ENCODE peak calls at places on chromosomes 13 and 19, in nine cellular contexts. One of them, this sample, is unnamed.

GRCh38 chr13:65497265-65497664 is 1732.9 kb downstream of the PCDH9 start:
- DNase-seq in mucosa of gallbladder: no peak
- DNase-seq in GM12892: no peak
- DNase-seq in activated naive CD4-positive, alpha-beta T cell: no peak
- DNase-seq in stimulated activated CD8-positive, alpha-beta memory T cell treated with anti-CD3 and anti-CD28 coated beads, Interleukin-12 subunit alpha, Interleukin-12 subunit beta, amount 100 ng/mL, for 4 hours: no peak
- DNase-seq in stimulated activated CD4-positive, alpha-beta T cell treated with anti-CD3 and anti-CD28 coated beads, Interleukin-1b, Interleukin-23, amount 100 ng/mL, for 4 hours: no peak
- DNase-seq in NCI-H774: no peak
- DNase-seq in activated CD8-positive, alpha-beta memory T cell treated with anti-CD3 and anti-CD28 coated beads, Interleukin-2, amount 50 U/mL, for 4 hours: no peak
- DNase-seq in iPS-NIHi11: peak; percentile 6
- DNase-seq in this sample: no peak

GRCh38 chr19:17333611-17334413 is 843 bp downstream of the ANO8 start:
- DNase-seq in mucosa of gallbladder: peak; percentile 88
- DNase-seq in GM12892: peak; percentile 74
- DNase-seq in activated naive CD4-positive, alpha-beta T cell: peak; percentile 29
- DNase-seq in stimulated activated CD8-positive, alpha-beta memory T cell treated with anti-CD3 and anti-CD28 coated beads, Interleukin-12 subunit alpha, Interleukin-12 subunit beta, amount 100 ng/mL, for 4 hours: peak; percentile 60
- DNase-seq in stimulated activated CD4-positive, alpha-beta T cell treated with anti-CD3 and anti-CD28 coated beads, Interleukin-1b, Interleukin-23, amount 100 ng/mL, for 4 hours: peak; percentile 62
- DNase-seq in NCI-H774: no peak
- DNase-seq in activated CD8-positive, alpha-beta memory T cell treated with anti-CD3 and anti-CD28 coated beads, Interleukin-2, amount 50 U/mL, for 4 hours: peak; percentile 78
- DNase-seq in iPS-NIHi11: no peak
- DNase-seq in this sample: no peak

GRCh38 chr13:87057807-87058520 is 613.2 kb upstream of the SLITRK5 start:
- DNase-seq in mucosa of gallbladder: no peak
- DNase-seq in GM12892: no peak
- DNase-seq in activated naive CD4-positive, alpha-beta T cell: no peak
- DNase-seq in stimulated activated CD8-positive, alpha-beta memory T cell treated with anti-CD3 and anti-CD28 coated beads, Interleukin-12 subunit alpha, Interleukin-12 subunit beta, amount 100 ng/mL, for 4 hours: no peak
- DNase-seq in stimulated activated CD4-positive, alpha-beta T cell treated with anti-CD3 and anti-CD28 coated beads, Interleukin-1b, Interleukin-23, amount 100 ng/mL, for 4 hours: no peak
- DNase-seq in NCI-H774: no peak
- DNase-seq in activated CD8-positive, alpha-beta memory T cell treated with anti-CD3 and anti-CD28 coated beads, Interleukin-2, amount 50 U/mL, for 4 hours: no peak
- DNase-seq in iPS-NIHi11: no peak
- DNase-seq in this sample: no peak

GRCh38 chr19:2289714-2290435 is 7.9 kb upstream of the PEAK3 start:
- DNase-seq in mucosa of gallbladder: no peak
- DNase-seq in GM12892: peak; percentile 77
- DNase-seq in activated naive CD4-positive, alpha-beta T cell: no peak
- DNase-seq in stimulated activated CD8-positive, alpha-beta memory T cell treated with anti-CD3 and anti-CD28 coated beads, Interleukin-12 subunit alpha, Interleukin-12 subunit beta, amount 100 ng/mL, for 4 hours: no peak
- DNase-seq in stimulated activated CD4-positive, alpha-beta T cell treated with anti-CD3 and anti-CD28 coated beads, Interleukin-1b, Interleukin-23, amount 100 ng/mL, for 4 hours: no peak
- DNase-seq in NCI-H774: no peak
- DNase-seq in activated CD8-positive, alpha-beta memory T cell treated with anti-CD3 and anti-CD28 coated beads, Interleukin-2, amount 50 U/mL, for 4 hours: no peak
- DNase-seq in iPS-NIHi11: no peak
- DNase-seq in this sample: no peak

GRCh38 chr19:58374200-58374599 is 6.6 kb downstream of the ZNF837 start:
- DNase-seq in mucosa of gallbladder: no peak
- DNase-seq in GM12892: no peak
- DNase-seq in activated naive CD4-positive, alpha-beta T cell: no peak
- DNase-seq in stimulated activated CD8-positive, alpha-beta memory T cell treated with anti-CD3 and anti-CD28 coated beads, Interleukin-12 subunit alpha, Interleukin-12 subunit beta, amount 100 ng/mL, for 4 hours: no peak
- DNase-seq in stimulated activated CD4-positive, alpha-beta T cell treated with anti-CD3 and anti-CD28 coated beads, Interleukin-1b, Interleukin-23, amount 100 ng/mL, for 4 hours: no peak
- DNase-seq in NCI-H774: no peak
- DNase-seq in activated CD8-positive, alpha-beta memory T cell treated with anti-CD3 and anti-CD28 coated beads, Interleukin-2, amount 50 U/mL, for 4 hours: no peak
- DNase-seq in iPS-NIHi11: no peak
- DNase-seq in this sample: no peak

GRCh38 chr19:48480476-48481190 is 11.5 kb downstream of the CYTH2 start:
- DNase-seq in mucosa of gallbladder: no peak
- DNase-seq in GM12892: no peak
- DNase-seq in activated naive CD4-positive, alpha-beta T cell: no peak
- DNase-seq in stimulated activated CD8-positive, alpha-beta memory T cell treated with anti-CD3 and anti-CD28 coated beads, Interleukin-12 subunit alpha, Interleukin-12 subunit beta, amount 100 ng/mL, for 4 hours: no peak
- DNase-seq in stimulated activated CD4-positive, alpha-beta T cell treated with anti-CD3 and anti-CD28 coated beads, Interleukin-1b, Interleukin-23, amount 100 ng/mL, for 4 hours: peak; percentile 30
- DNase-seq in NCI-H774: no peak
- DNase-seq in activated CD8-positive, alpha-beta memory T cell treated with anti-CD3 and anti-CD28 coated beads, Interleukin-2, amount 50 U/mL, for 4 hours: peak; percentile 50
- DNase-seq in iPS-NIHi11: no peak
- DNase-seq in this sample: no peak

GRCh38 chr19:34150558-34150957 is 21.7 kb upstream of the LSM14A start:
- DNase-seq in mucosa of gallbladder: no peak
- DNase-seq in GM12892: no peak
- DNase-seq in activated naive CD4-positive, alpha-beta T cell: no peak
- DNase-seq in stimulated activated CD8-positive, alpha-beta memory T cell treated with anti-CD3 and anti-CD28 coated beads, Interleukin-12 subunit alpha, Interleukin-12 subunit beta, amount 100 ng/mL, for 4 hours: no peak
- DNase-seq in stimulated activated CD4-positive, alpha-beta T cell treated with anti-CD3 and anti-CD28 coated beads, Interleukin-1b, Interleukin-23, amount 100 ng/mL, for 4 hours: no peak
- DNase-seq in NCI-H774: no peak
- DNase-seq in activated CD8-positive, alpha-beta memory T cell treated with anti-CD3 and anti-CD28 coated beads, Interleukin-2, amount 50 U/mL, for 4 hours: no peak
- DNase-seq in iPS-NIHi11: no peak
- DNase-seq in this sample: no peak

GRCh38 chr19:16449330-16449961 is 22.3 kb downstream of the EPS15L1 start:
- DNase-seq in mucosa of gallbladder: no peak
- DNase-seq in GM12892: no peak
- DNase-seq in activated naive CD4-positive, alpha-beta T cell: no peak
- DNase-seq in stimulated activated CD8-positive, alpha-beta memory T cell treated with anti-CD3 and anti-CD28 coated beads, Interleukin-12 subunit alpha, Interleukin-12 subunit beta, amount 100 ng/mL, for 4 hours: peak; percentile 10
- DNase-seq in stimulated activated CD4-positive, alpha-beta T cell treated with anti-CD3 and anti-CD28 coated beads, Interleukin-1b, Interleukin-23, amount 100 ng/mL, for 4 hours: no peak
- DNase-seq in NCI-H774: no peak
- DNase-seq in activated CD8-positive, alpha-beta memory T cell treated with anti-CD3 and anti-CD28 coated beads, Interleukin-2, amount 50 U/mL, for 4 hours: no peak
- DNase-seq in iPS-NIHi11: no peak
- DNase-seq in this sample: no peak

GRCh38 chr19:1952635-1953034 is 11.7 kb downstream of the CSNK1G2 start:
- DNase-seq in mucosa of gallbladder: no peak
- DNase-seq in GM12892: no peak
- DNase-seq in activated naive CD4-positive, alpha-beta T cell: no peak
- DNase-seq in stimulated activated CD8-positive, alpha-beta memory T cell treated with anti-CD3 and anti-CD28 coated beads, Interleukin-12 subunit alpha, Interleukin-12 subunit beta, amount 100 ng/mL, for 4 hours: no peak
- DNase-seq in stimulated activated CD4-positive, alpha-beta T cell treated with anti-CD3 and anti-CD28 coated beads, Interleukin-1b, Interleukin-23, amount 100 ng/mL, for 4 hours: no peak
- DNase-seq in NCI-H774: no peak
- DNase-seq in activated CD8-positive, alpha-beta memory T cell treated with anti-CD3 and anti-CD28 coated beads, Interleukin-2, amount 50 U/mL, for 4 hours: no peak
- DNase-seq in iPS-NIHi11: no peak
- DNase-seq in this sample: no peak

GRCh38 chr19:11152318-11153062 is 3.1 kb downstream of the SPC24 start:
- DNase-seq in mucosa of gallbladder: peak; percentile 87
- DNase-seq in GM12892: no peak
- DNase-seq in activated naive CD4-positive, alpha-beta T cell: no peak
- DNase-seq in stimulated activated CD8-positive, alpha-beta memory T cell treated with anti-CD3 and anti-CD28 coated beads, Interleukin-12 subunit alpha, Interleukin-12 subunit beta, amount 100 ng/mL, for 4 hours: no peak
- DNase-seq in stimulated activated CD4-positive, alpha-beta T cell treated with anti-CD3 and anti-CD28 coated beads, Interleukin-1b, Interleukin-23, amount 100 ng/mL, for 4 hours: no peak
- DNase-seq in NCI-H774: no peak
- DNase-seq in activated CD8-positive, alpha-beta memory T cell treated with anti-CD3 and anti-CD28 coated beads, Interleukin-2, amount 50 U/mL, for 4 hours: no peak
- DNase-seq in iPS-NIHi11: no peak
- DNase-seq in this sample: peak; percentile 46

GRCh38 chr19:4390862-4391693 is 9.3 kb downstream of the SH3GL1 start:
- DNase-seq in mucosa of gallbladder: peak; percentile 53
- DNase-seq in GM12892: no peak
- DNase-seq in activated naive CD4-positive, alpha-beta T cell: no peak
- DNase-seq in stimulated activated CD8-positive, alpha-beta memory T cell treated with anti-CD3 and anti-CD28 coated beads, Interleukin-12 subunit alpha, Interleukin-12 subunit beta, amount 100 ng/mL, for 4 hours: no peak
- DNase-seq in stimulated activated CD4-positive, alpha-beta T cell treated with anti-CD3 and anti-CD28 coated beads, Interleukin-1b, Interleukin-23, amount 100 ng/mL, for 4 hours: no peak
- DNase-seq in NCI-H774: no peak
- DNase-seq in activated CD8-positive, alpha-beta memory T cell treated with anti-CD3 and anti-CD28 coated beads, Interleukin-2, amount 50 U/mL, for 4 hours: no peak
- DNase-seq in iPS-NIHi11: no peak
- DNase-seq in this sample: peak; percentile 44

GRCh38 chr19:29785955-29786589 is 25.7 kb upstream of the CCNE1 start:
- DNase-seq in mucosa of gallbladder: no peak
- DNase-seq in GM12892: peak; percentile 43
- DNase-seq in activated naive CD4-positive, alpha-beta T cell: no peak
- DNase-seq in stimulated activated CD8-positive, alpha-beta memory T cell treated with anti-CD3 and anti-CD28 coated beads, Interleukin-12 subunit alpha, Interleukin-12 subunit beta, amount 100 ng/mL, for 4 hours: no peak
- DNase-seq in stimulated activated CD4-positive, alpha-beta T cell treated with anti-CD3 and anti-CD28 coated beads, Interleukin-1b, Interleukin-23, amount 100 ng/mL, for 4 hours: no peak
- DNase-seq in NCI-H774: no peak
- DNase-seq in activated CD8-positive, alpha-beta memory T cell treated with anti-CD3 and anti-CD28 coated beads, Interleukin-2, amount 50 U/mL, for 4 hours: no peak
- DNase-seq in iPS-NIHi11: peak; percentile 69
- DNase-seq in this sample: no peak

GRCh38 chr19:888615-889385 is 4.2 kb downstream of the MED16 start:
- DNase-seq in mucosa of gallbladder: no peak
- DNase-seq in GM12892: no peak
- DNase-seq in activated naive CD4-positive, alpha-beta T cell: no peak
- DNase-seq in stimulated activated CD8-positive, alpha-beta memory T cell treated with anti-CD3 and anti-CD28 coated beads, Interleukin-12 subunit alpha, Interleukin-12 subunit beta, amount 100 ng/mL, for 4 hours: no peak
- DNase-seq in stimulated activated CD4-positive, alpha-beta T cell treated with anti-CD3 and anti-CD28 coated beads, Interleukin-1b, Interleukin-23, amount 100 ng/mL, for 4 hours: no peak
- DNase-seq in NCI-H774: no peak
- DNase-seq in activated CD8-positive, alpha-beta memory T cell treated with anti-CD3 and anti-CD28 coated beads, Interleukin-2, amount 50 U/mL, for 4 hours: peak; percentile 47
- DNase-seq in iPS-NIHi11: no peak
- DNase-seq in this sample: no peak

GRCh38 chr13:97212540-97213146 is 9.5 kb upstream of the MBNL2 start:
- DNase-seq in mucosa of gallbladder: no peak
- DNase-seq in GM12892: no peak
- DNase-seq in activated naive CD4-positive, alpha-beta T cell: no peak
- DNase-seq in stimulated activated CD8-positive, alpha-beta memory T cell treated with anti-CD3 and anti-CD28 coated beads, Interleukin-12 subunit alpha, Interleukin-12 subunit beta, amount 100 ng/mL, for 4 hours: no peak
- DNase-seq in stimulated activated CD4-positive, alpha-beta T cell treated with anti-CD3 and anti-CD28 coated beads, Interleukin-1b, Interleukin-23, amount 100 ng/mL, for 4 hours: no peak
- DNase-seq in NCI-H774: peak; percentile 6
- DNase-seq in activated CD8-positive, alpha-beta memory T cell treated with anti-CD3 and anti-CD28 coated beads, Interleukin-2, amount 50 U/mL, for 4 hours: no peak
- DNase-seq in iPS-NIHi11: peak; percentile 33
- DNase-seq in this sample: no peak

GRCh38 chr13:110820311-110820710 is 94.6 kb downstream of the ANKRD10 start:
- DNase-seq in mucosa of gallbladder: no peak
- DNase-seq in GM12892: no peak
- DNase-seq in activated naive CD4-positive, alpha-beta T cell: no peak
- DNase-seq in stimulated activated CD8-positive, alpha-beta memory T cell treated with anti-CD3 and anti-CD28 coated beads, Interleukin-12 subunit alpha, Interleukin-12 subunit beta, amount 100 ng/mL, for 4 hours: no peak
- DNase-seq in stimulated activated CD4-positive, alpha-beta T cell treated with anti-CD3 and anti-CD28 coated beads, Interleukin-1b, Interleukin-23, amount 100 ng/mL, for 4 hours: no peak
- DNase-seq in NCI-H774: peak; percentile 94
- DNase-seq in activated CD8-positive, alpha-beta memory T cell treated with anti-CD3 and anti-CD28 coated beads, Interleukin-2, amount 50 U/mL, for 4 hours: no peak
- DNase-seq in iPS-NIHi11: no peak
- DNase-seq in this sample: no peak

GRCh38 chr19:18514800-18515682 is 6.8 kb downstream of the ELL start:
- DNase-seq in mucosa of gallbladder: peak; percentile 47
- DNase-seq in GM12892: no peak
- DNase-seq in activated naive CD4-positive, alpha-beta T cell: no peak
- DNase-seq in stimulated activated CD8-positive, alpha-beta memory T cell treated with anti-CD3 and anti-CD28 coated beads, Interleukin-12 subunit alpha, Interleukin-12 subunit beta, amount 100 ng/mL, for 4 hours: no peak
- DNase-seq in stimulated activated CD4-positive, alpha-beta T cell treated with anti-CD3 and anti-CD28 coated beads, Interleukin-1b, Interleukin-23, amount 100 ng/mL, for 4 hours: no peak
- DNase-seq in NCI-H774: peak; percentile 29
- DNase-seq in activated CD8-positive, alpha-beta memory T cell treated with anti-CD3 and anti-CD28 coated beads, Interleukin-2, amount 50 U/mL, for 4 hours: no peak
- DNase-seq in iPS-NIHi11: no peak
- DNase-seq in this sample: no peak

GRCh38 chr13:71864094-71864980 is 2.7 kb downstream of the DACH1 start:
- DNase-seq in mucosa of gallbladder: peak; percentile 86
- DNase-seq in GM12892: no peak
- DNase-seq in activated naive CD4-positive, alpha-beta T cell: no peak
- DNase-seq in stimulated activated CD8-positive, alpha-beta memory T cell treated with anti-CD3 and anti-CD28 coated beads, Interleukin-12 subunit alpha, Interleukin-12 subunit beta, amount 100 ng/mL, for 4 hours: no peak
- DNase-seq in stimulated activated CD4-positive, alpha-beta T cell treated with anti-CD3 and anti-CD28 coated beads, Interleukin-1b, Interleukin-23, amount 100 ng/mL, for 4 hours: no peak
- DNase-seq in NCI-H774: peak; percentile 26
- DNase-seq in activated CD8-positive, alpha-beta memory T cell treated with anti-CD3 and anti-CD28 coated beads, Interleukin-2, amount 50 U/mL, for 4 hours: no peak
- DNase-seq in iPS-NIHi11: peak; percentile 47
- DNase-seq in this sample: peak; percentile 85

GRCh38 chr19:42121666-42122069 is 10.6 kb downstream of the POU2F2 start:
- DNase-seq in mucosa of gallbladder: no peak
- DNase-seq in GM12892: peak; percentile 66
- DNase-seq in activated naive CD4-positive, alpha-beta T cell: peak; percentile 45
- DNase-seq in stimulated activated CD8-positive, alpha-beta memory T cell treated with anti-CD3 and anti-CD28 coated beads, Interleukin-12 subunit alpha, Interleukin-12 subunit beta, amount 100 ng/mL, for 4 hours: peak; percentile 79
- DNase-seq in stimulated activated CD4-positive, alpha-beta T cell treated with anti-CD3 and anti-CD28 coated beads, Interleukin-1b, Interleukin-23, amount 100 ng/mL, for 4 hours: peak; percentile 80
- DNase-seq in NCI-H774: no peak
- DNase-seq in activated CD8-positive, alpha-beta memory T cell treated with anti-CD3 and anti-CD28 coated beads, Interleukin-2, amount 50 U/mL, for 4 hours: peak; percentile 87
- DNase-seq in iPS-NIHi11: peak; percentile 50
- DNase-seq in this sample: no peak

GRCh38 chr13:59950201-59950730 is 213.5 kb downstream of the DIAPH3 start:
- DNase-seq in mucosa of gallbladder: no peak
- DNase-seq in GM12892: no peak
- DNase-seq in activated naive CD4-positive, alpha-beta T cell: no peak
- DNase-seq in stimulated activated CD8-positive, alpha-beta memory T cell treated with anti-CD3 and anti-CD28 coated beads, Interleukin-12 subunit alpha, Interleukin-12 subunit beta, amount 100 ng/mL, for 4 hours: no peak
- DNase-seq in stimulated activated CD4-positive, alpha-beta T cell treated with anti-CD3 and anti-CD28 coated beads, Interleukin-1b, Interleukin-23, amount 100 ng/mL, for 4 hours: no peak
- DNase-seq in NCI-H774: no peak
- DNase-seq in activated CD8-positive, alpha-beta memory T cell treated with anti-CD3 and anti-CD28 coated beads, Interleukin-2, amount 50 U/mL, for 4 hours: no peak
- DNase-seq in iPS-NIHi11: no peak
- DNase-seq in this sample: no peak

GRCh38 chr19:2123682-2124387 is 27.1 kb downstream of the IZUMO4 start:
- DNase-seq in mucosa of gallbladder: no peak
- DNase-seq in GM12892: no peak
- DNase-seq in activated naive CD4-positive, alpha-beta T cell: no peak
- DNase-seq in stimulated activated CD8-positive, alpha-beta memory T cell treated with anti-CD3 and anti-CD28 coated beads, Interleukin-12 subunit alpha, Interleukin-12 subunit beta, amount 100 ng/mL, for 4 hours: no peak
- DNase-seq in stimulated activated CD4-positive, alpha-beta T cell treated with anti-CD3 and anti-CD28 coated beads, Interleukin-1b, Interleukin-23, amount 100 ng/mL, for 4 hours: no peak
- DNase-seq in NCI-H774: no peak
- DNase-seq in activated CD8-positive, alpha-beta memory T cell treated with anti-CD3 and anti-CD28 coated beads, Interleukin-2, amount 50 U/mL, for 4 hours: no peak
- DNase-seq in iPS-NIHi11: peak; percentile 93
- DNase-seq in this sample: no peak

GRCh38 chr13:50576156-50576555 is 267.3 kb downstream of the DLEU7 start:
- DNase-seq in mucosa of gallbladder: peak; percentile 43
- DNase-seq in GM12892: no peak
- DNase-seq in activated naive CD4-positive, alpha-beta T cell: no peak
- DNase-seq in stimulated activated CD8-positive, alpha-beta memory T cell treated with anti-CD3 and anti-CD28 coated beads, Interleukin-12 subunit alpha, Interleukin-12 subunit beta, amount 100 ng/mL, for 4 hours: no peak
- DNase-seq in stimulated activated CD4-positive, alpha-beta T cell treated with anti-CD3 and anti-CD28 coated beads, Interleukin-1b, Interleukin-23, amount 100 ng/mL, for 4 hours: no peak
- DNase-seq in NCI-H774: peak; percentile 82
- DNase-seq in activated CD8-positive, alpha-beta memory T cell treated with anti-CD3 and anti-CD28 coated beads, Interleukin-2, amount 50 U/mL, for 4 hours: no peak
- DNase-seq in iPS-NIHi11: no peak
- DNase-seq in this sample: peak; percentile 45

GRCh38 chr19:11142528-11143171 is 12.9 kb downstream of the SPC24 start:
- DNase-seq in mucosa of gallbladder: peak; percentile 89
- DNase-seq in GM12892: no peak
- DNase-seq in activated naive CD4-positive, alpha-beta T cell: no peak
- DNase-seq in stimulated activated CD8-positive, alpha-beta memory T cell treated with anti-CD3 and anti-CD28 coated beads, Interleukin-12 subunit alpha, Interleukin-12 subunit beta, amount 100 ng/mL, for 4 hours: no peak
- DNase-seq in stimulated activated CD4-positive, alpha-beta T cell treated with anti-CD3 and anti-CD28 coated beads, Interleukin-1b, Interleukin-23, amount 100 ng/mL, for 4 hours: no peak
- DNase-seq in NCI-H774: no peak
- DNase-seq in activated CD8-positive, alpha-beta memory T cell treated with anti-CD3 and anti-CD28 coated beads, Interleukin-2, amount 50 U/mL, for 4 hours: no peak
- DNase-seq in iPS-NIHi11: peak; percentile 77
- DNase-seq in this sample: peak; percentile 62

GRCh38 chr13:100089633-100090032 is 740 bp downstream of the PCCA start:
- DNase-seq in mucosa of gallbladder: no peak
- DNase-seq in GM12892: no peak
- DNase-seq in activated naive CD4-positive, alpha-beta T cell: no peak
- DNase-seq in stimulated activated CD8-positive, alpha-beta memory T cell treated with anti-CD3 and anti-CD28 coated beads, Interleukin-12 subunit alpha, Interleukin-12 subunit beta, amount 100 ng/mL, for 4 hours: no peak
- DNase-seq in stimulated activated CD4-positive, alpha-beta T cell treated with anti-CD3 and anti-CD28 coated beads, Interleukin-1b, Interleukin-23, amount 100 ng/mL, for 4 hours: no peak
- DNase-seq in NCI-H774: no peak
- DNase-seq in activated CD8-positive, alpha-beta memory T cell treated with anti-CD3 and anti-CD28 coated beads, Interleukin-2, amount 50 U/mL, for 4 hours: no peak
- DNase-seq in iPS-NIHi11: no peak
- DNase-seq in this sample: peak; percentile 53

GRCh38 chr13:106915146-106915545 is 347.2 kb upstream of the ARGLU1 start:
- DNase-seq in mucosa of gallbladder: no peak
- DNase-seq in GM12892: no peak
- DNase-seq in activated naive CD4-positive, alpha-beta T cell: no peak
- DNase-seq in stimulated activated CD8-positive, alpha-beta memory T cell treated with anti-CD3 and anti-CD28 coated beads, Interleukin-12 subunit alpha, Interleukin-12 subunit beta, amount 100 ng/mL, for 4 hours: no peak
- DNase-seq in stimulated activated CD4-positive, alpha-beta T cell treated with anti-CD3 and anti-CD28 coated beads, Interleukin-1b, Interleukin-23, amount 100 ng/mL, for 4 hours: no peak
- DNase-seq in NCI-H774: no peak
- DNase-seq in activated CD8-positive, alpha-beta memory T cell treated with anti-CD3 and anti-CD28 coated beads, Interleukin-2, amount 50 U/mL, for 4 hours: no peak
- DNase-seq in iPS-NIHi11: no peak
- DNase-seq in this sample: no peak

GRCh38 chr13:69580255-69580654 is 527.4 kb upstream of the ATXN8OS start:
- DNase-seq in mucosa of gallbladder: no peak
- DNase-seq in GM12892: no peak
- DNase-seq in activated naive CD4-positive, alpha-beta T cell: no peak
- DNase-seq in stimulated activated CD8-positive, alpha-beta memory T cell treated with anti-CD3 and anti-CD28 coated beads, Interleukin-12 subunit alpha, Interleukin-12 subunit beta, amount 100 ng/mL, for 4 hours: no peak
- DNase-seq in stimulated activated CD4-positive, alpha-beta T cell treated with anti-CD3 and anti-CD28 coated beads, Interleukin-1b, Interleukin-23, amount 100 ng/mL, for 4 hours: no peak
- DNase-seq in NCI-H774: no peak
- DNase-seq in activated CD8-positive, alpha-beta memory T cell treated with anti-CD3 and anti-CD28 coated beads, Interleukin-2, amount 50 U/mL, for 4 hours: no peak
- DNase-seq in iPS-NIHi11: peak; percentile 10
- DNase-seq in this sample: no peak

GRCh38 chr13:45482571-45483173 is 17.9 kb downstream of the COG3 start:
- DNase-seq in mucosa of gallbladder: no peak
- DNase-seq in GM12892: no peak
- DNase-seq in activated naive CD4-positive, alpha-beta T cell: no peak
- DNase-seq in stimulated activated CD8-positive, alpha-beta memory T cell treated with anti-CD3 and anti-CD28 coated beads, Interleukin-12 subunit alpha, Interleukin-12 subunit beta, amount 100 ng/mL, for 4 hours: no peak
- DNase-seq in stimulated activated CD4-positive, alpha-beta T cell treated with anti-CD3 and anti-CD28 coated beads, Interleukin-1b, Interleukin-23, amount 100 ng/mL, for 4 hours: no peak
- DNase-seq in NCI-H774: no peak
- DNase-seq in activated CD8-positive, alpha-beta memory T cell treated with anti-CD3 and anti-CD28 coated beads, Interleukin-2, amount 50 U/mL, for 4 hours: no peak
- DNase-seq in iPS-NIHi11: no peak
- DNase-seq in this sample: no peak

GRCh38 chr13:101647760-101648159 is 195.3 kb downstream of the ITGBL1 start:
- DNase-seq in mucosa of gallbladder: no peak
- DNase-seq in GM12892: no peak
- DNase-seq in activated naive CD4-positive, alpha-beta T cell: no peak
- DNase-seq in stimulated activated CD8-positive, alpha-beta memory T cell treated with anti-CD3 and anti-CD28 coated beads, Interleukin-12 subunit alpha, Interleukin-12 subunit beta, amount 100 ng/mL, for 4 hours: no peak
- DNase-seq in stimulated activated CD4-positive, alpha-beta T cell treated with anti-CD3 and anti-CD28 coated beads, Interleukin-1b, Interleukin-23, amount 100 ng/mL, for 4 hours: no peak
- DNase-seq in NCI-H774: no peak
- DNase-seq in activated CD8-positive, alpha-beta memory T cell treated with anti-CD3 and anti-CD28 coated beads, Interleukin-2, amount 50 U/mL, for 4 hours: no peak
- DNase-seq in iPS-NIHi11: no peak
- DNase-seq in this sample: no peak

GRCh38 chr13:46575843-46576242 is 22.9 kb downstream of the LRCH1 start:
- DNase-seq in mucosa of gallbladder: no peak
- DNase-seq in GM12892: no peak
- DNase-seq in activated naive CD4-positive, alpha-beta T cell: no peak
- DNase-seq in stimulated activated CD8-positive, alpha-beta memory T cell treated with anti-CD3 and anti-CD28 coated beads, Interleukin-12 subunit alpha, Interleukin-12 subunit beta, amount 100 ng/mL, for 4 hours: no peak
- DNase-seq in stimulated activated CD4-positive, alpha-beta T cell treated with anti-CD3 and anti-CD28 coated beads, Interleukin-1b, Interleukin-23, amount 100 ng/mL, for 4 hours: no peak
- DNase-seq in NCI-H774: no peak
- DNase-seq in activated CD8-positive, alpha-beta memory T cell treated with anti-CD3 and anti-CD28 coated beads, Interleukin-2, amount 50 U/mL, for 4 hours: no peak
- DNase-seq in iPS-NIHi11: no peak
- DNase-seq in this sample: no peak

GRCh38 chr13:44899967-44900366 is 89.3 kb downstream of the NUFIP1 start:
- DNase-seq in mucosa of gallbladder: no peak
- DNase-seq in GM12892: no peak
- DNase-seq in activated naive CD4-positive, alpha-beta T cell: no peak
- DNase-seq in stimulated activated CD8-positive, alpha-beta memory T cell treated with anti-CD3 and anti-CD28 coated beads, Interleukin-12 subunit alpha, Interleukin-12 subunit beta, amount 100 ng/mL, for 4 hours: no peak
- DNase-seq in stimulated activated CD4-positive, alpha-beta T cell treated with anti-CD3 and anti-CD28 coated beads, Interleukin-1b, Interleukin-23, amount 100 ng/mL, for 4 hours: no peak
- DNase-seq in NCI-H774: peak; percentile 25
- DNase-seq in activated CD8-positive, alpha-beta memory T cell treated with anti-CD3 and anti-CD28 coated beads, Interleukin-2, amount 50 U/mL, for 4 hours: no peak
- DNase-seq in iPS-NIHi11: no peak
- DNase-seq in this sample: no peak

GRCh38 chr19:21158523-21159135 is 16.8 kb downstream of the ZNF431 start:
- DNase-seq in mucosa of gallbladder: no peak
- DNase-seq in GM12892: no peak
- DNase-seq in activated naive CD4-positive, alpha-beta T cell: no peak
- DNase-seq in stimulated activated CD8-positive, alpha-beta memory T cell treated with anti-CD3 and anti-CD28 coated beads, Interleukin-12 subunit alpha, Interleukin-12 subunit beta, amount 100 ng/mL, for 4 hours: no peak
- DNase-seq in stimulated activated CD4-positive, alpha-beta T cell treated with anti-CD3 and anti-CD28 coated beads, Interleukin-1b, Interleukin-23, amount 100 ng/mL, for 4 hours: no peak
- DNase-seq in NCI-H774: no peak
- DNase-seq in activated CD8-positive, alpha-beta memory T cell treated with anti-CD3 and anti-CD28 coated beads, Interleukin-2, amount 50 U/mL, for 4 hours: no peak
- DNase-seq in iPS-NIHi11: no peak
- DNase-seq in this sample: no peak

GRCh38 chr19:33347300-33347699 is 26.2 kb upstream of the CEBPG start:
- DNase-seq in mucosa of gallbladder: no peak
- DNase-seq in GM12892: no peak
- DNase-seq in activated naive CD4-positive, alpha-beta T cell: no peak
- DNase-seq in stimulated activated CD8-positive, alpha-beta memory T cell treated with anti-CD3 and anti-CD28 coated beads, Interleukin-12 subunit alpha, Interleukin-12 subunit beta, amount 100 ng/mL, for 4 hours: no peak
- DNase-seq in stimulated activated CD4-positive, alpha-beta T cell treated with anti-CD3 and anti-CD28 coated beads, Interleukin-1b, Interleukin-23, amount 100 ng/mL, for 4 hours: no peak
- DNase-seq in NCI-H774: no peak
- DNase-seq in activated CD8-positive, alpha-beta memory T cell treated with anti-CD3 and anti-CD28 coated beads, Interleukin-2, amount 50 U/mL, for 4 hours: no peak
- DNase-seq in iPS-NIHi11: no peak
- DNase-seq in this sample: no peak

This sample was measured in prostate gland.